ENCODE peak calls at places on chromosomes 2 and 18, in nine cellular contexts. D is brain microvascular endothelial cell, F is esophagus squamous epithelium, H is A549, M is upper lobe of right lung, Y is fibroblast of lung, K is endothelial cell, L is pancreas, T is lower lobe of right lung. N is an unnamed sample.

GRCh38 chr2:317501-318424 is 29.9 kb upstream of the ALKAL2 start:
- DNase-seq in F (no peak), H (no peak), T (no peak), M (no peak), D (peak), Y (peak), K (no peak), L (no peak), N (no peak)

GRCh38 chr2:72887032-72887835 is at the start of gene SPR:
- DNase-seq in K (peak), T (peak), F (no peak), L (peak), H (peak), D (peak), Y (peak), M (peak), N (peak)

GRCh38 chr2:189134485-189134884 is 45.1 kb downstream of the COL5A2 start:
- DNase-seq in F (no peak), K (no peak), D (no peak), T (no peak), Y (no peak), L (no peak), M (no peak), H (no peak), N (no peak)

GRCh38 chr2:240239325-240239724 is 98.9 kb upstream of the OTOS start:
- DNase-seq in D (no peak), L (no peak), T (no peak), Y (no peak), F (no peak), K (no peak), M (no peak), H (no peak), N (no peak)

GRCh38 chr2:239277401-239278085 is 123.3 kb downstream of the HDAC4 start:
- DNase-seq in M (peak), T (no peak), L (no peak), D (no peak), Y (no peak), K (no peak), F (no peak), H (no peak), N (no peak)

GRCh38 chr2:11748018-11748860 is 1.8 kb downstream of the LPIN1 start:
- DNase-seq in L (no peak), T (no peak), D (no peak), F (no peak), M (no peak), Y (no peak), H (no peak), K (no peak), N (no peak)

GRCh38 chr2:45944075-45944474 is 292.6 kb downstream of the PRKCE start:
- DNase-seq in D (peak), L (no peak), T (no peak), K (no peak), M (no peak), F (no peak), H (no peak), Y (peak), N (peak)

GRCh38 chr18:50192903-50193795 is 1.8 kb downstream of the MYO5B start:
- DNase-seq in M (no peak), L (peak), F (no peak), Y (no peak), H (no peak), K (no peak), D (no peak), T (peak), N (no peak)

DNA sequence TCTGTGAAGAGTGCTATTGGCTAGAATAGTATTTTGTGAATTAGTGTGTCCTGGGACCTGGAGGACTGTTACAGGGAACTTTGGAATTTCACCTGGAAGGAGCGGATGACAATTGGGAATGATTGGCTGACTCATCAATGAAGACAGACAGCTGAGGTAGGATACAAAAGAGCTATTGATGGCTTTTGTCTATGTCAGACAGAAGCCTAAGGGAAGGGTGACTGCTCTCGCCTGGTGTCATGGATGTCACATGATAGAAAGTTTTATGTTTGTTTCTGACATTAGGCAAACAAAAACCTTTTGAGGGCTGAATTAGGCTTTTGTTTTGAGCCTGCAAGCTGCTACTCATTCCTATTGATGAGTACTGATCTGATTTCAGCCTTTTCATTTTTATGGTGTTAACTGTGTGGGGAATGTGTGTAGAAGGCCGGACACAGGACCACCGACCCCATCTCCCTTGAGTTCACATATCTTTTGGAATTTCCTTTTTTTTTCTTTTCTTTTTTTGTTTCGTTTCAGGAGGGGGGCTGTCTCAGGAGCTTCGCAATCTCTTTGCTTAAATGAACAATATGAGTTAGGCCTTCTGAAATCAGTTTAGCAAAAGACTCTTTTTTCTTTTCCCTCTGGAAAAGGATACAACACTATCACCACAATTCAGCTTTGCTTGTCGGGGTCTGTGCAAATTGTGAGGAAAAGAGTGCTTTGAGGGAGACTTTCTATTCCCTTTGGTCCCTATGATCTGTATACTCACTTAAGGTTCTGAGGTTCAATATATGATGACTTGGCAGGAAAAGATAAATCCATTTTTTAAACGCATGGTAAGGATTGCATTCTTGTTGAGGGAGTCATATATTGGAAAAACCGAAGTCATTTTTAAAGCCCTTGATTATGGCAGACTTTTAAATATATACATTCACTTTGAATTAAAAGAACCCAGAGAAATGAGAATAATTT is 207.9 kb upstream of the FIGN start:
- DNase-seq in T (no peak), K (no peak), F (no peak), D (no peak), H (no peak), M (no peak), L (no peak), Y (no peak), N (no peak)
- TF ChIP-seq CTCF in T (no peak), K (no peak), F (no peak), D (no peak), H (no peak), M (no peak), L (no peak), Y (no peak), N (no peak)

GRCh38 chr2:3771576-3771975 is 68.2 kb downstream of the DCDC2C start:
- DNase-seq in K (no peak), H (no peak), T (no peak), F (no peak), D (no peak), Y (no peak), L (no peak), M (no peak), N (no peak)

GRCh38 chr2:3770724-3771415 is 67.5 kb downstream of the DCDC2C start:
- DNase-seq in F (no peak), Y (no peak), M (no peak), D (no peak), L (no peak), T (no peak), H (no peak), K (no peak), N (no peak)

GRCh38 chr2:3766824-3767223 is 63.4 kb downstream of the DCDC2C start:
- DNase-seq in D (no peak), T (no peak), L (no peak), Y (no peak), F (no peak), K (no peak), M (no peak), H (no peak), N (no peak)

GRCh38 chr2:3768960-3769765 is 65.8 kb downstream of the DCDC2C start:
- DNase-seq in H (no peak), M (no peak), F (no peak), L (no peak), D (no peak), Y (no peak), K (no peak), T (no peak), N (no peak)

DNA sequence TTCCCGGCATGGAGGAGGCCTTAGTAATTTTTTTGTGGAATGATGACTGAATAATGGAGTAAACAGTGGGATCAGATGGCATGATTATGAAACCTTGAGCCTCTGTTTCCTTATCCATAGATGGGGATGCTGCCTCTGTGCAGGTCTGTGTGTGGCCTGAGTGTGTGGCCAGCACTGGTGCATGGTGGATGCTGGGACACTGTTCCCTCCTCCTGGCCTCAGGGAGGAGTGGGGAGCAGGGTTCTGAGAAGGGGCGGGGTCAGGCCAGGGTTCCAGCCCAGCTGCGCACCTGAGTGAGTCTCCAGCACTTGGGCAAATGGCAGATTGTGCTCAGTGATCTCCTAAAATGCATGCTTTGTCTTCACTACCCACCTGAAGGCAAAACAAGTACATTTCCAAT is 66.4 kb downstream of the DCDC2C start:
- DNase-seq in L (no peak), M (no peak), K (no peak), T (no peak), D (no peak), H (no peak), F (no peak), Y (no peak), N (no peak)
- TF ChIP-seq CTCF in L (no peak), M (no peak), K (no peak), T (no peak), D (no peak), H (no peak), F (no peak), Y (no peak), N (no peak)

GRCh38 chr18:35161934-35162333 is 78.9 kb upstream of the ZNF397 start:
- DNase-seq in L (no peak), M (no peak), H (no peak), D (no peak), F (no peak), Y (no peak), T (no peak), K (no peak), N (no peak)

GRCh38 chr18:35162995-35163394 is 77.8 kb upstream of the ZNF397 start:
- DNase-seq in H (no peak), T (no peak), F (no peak), Y (no peak), M (no peak), L (no peak), D (no peak), K (no peak), N (no peak)

GRCh38 chr18:35159782-35160181 is 81.1 kb upstream of the ZNF397 start:
- DNase-seq in T (no peak), D (peak), H (no peak), Y (no peak), L (no peak), F (no peak), K (no peak), M (no peak), N (no peak)

GRCh38 chr18:35155403-35156117 is 85.3 kb upstream of the ZNF397 start:
- DNase-seq in M (no peak), Y (peak), F (no peak), D (no peak), T (no peak), K (no peak), L (peak), H (no peak), N (no peak)

DNA sequence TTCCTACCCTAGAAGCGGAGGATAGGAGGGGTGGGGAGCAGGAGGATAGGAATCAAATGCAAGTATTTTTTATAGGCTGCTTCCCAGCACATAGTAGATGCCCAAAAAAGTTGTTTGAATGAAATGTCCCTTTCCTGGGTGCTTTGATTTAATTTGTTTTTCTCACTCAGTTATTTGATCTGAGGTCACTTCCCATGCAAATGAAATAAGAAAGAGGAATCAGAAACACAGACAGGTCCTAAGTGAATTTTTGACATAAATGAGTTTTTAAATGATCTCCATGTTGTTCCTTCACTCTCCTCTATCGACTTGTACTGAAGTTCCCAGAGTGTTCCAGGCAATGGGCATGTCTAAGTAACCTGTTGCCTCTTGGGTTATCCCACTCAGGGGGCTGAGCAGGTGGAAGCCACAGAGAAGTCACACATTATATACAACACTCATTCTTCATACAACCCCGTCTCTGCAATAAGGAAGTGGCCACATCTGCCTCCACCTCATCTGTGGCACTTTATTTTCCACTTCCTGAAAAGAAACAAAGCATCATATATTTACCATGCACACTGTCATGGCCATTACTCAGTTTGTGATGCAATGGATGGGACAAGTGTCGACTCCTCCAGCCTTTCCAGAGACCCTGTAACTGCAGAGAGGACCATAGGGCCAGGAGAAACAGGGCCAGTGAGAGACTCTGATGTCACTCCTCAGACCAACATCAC is 81.9 kb upstream of the ZNF397 start:
- DNase-seq in T (no peak), M (no peak), F (no peak), D (no peak), H (no peak), L (no peak), K (no peak), Y (no peak), N (no peak)
- TF ChIP-seq CTCF in T (no peak), M (no peak), F (no peak), D (no peak), H (no peak), L (no peak), K (no peak), Y (no peak), N (no peak)

DNA sequence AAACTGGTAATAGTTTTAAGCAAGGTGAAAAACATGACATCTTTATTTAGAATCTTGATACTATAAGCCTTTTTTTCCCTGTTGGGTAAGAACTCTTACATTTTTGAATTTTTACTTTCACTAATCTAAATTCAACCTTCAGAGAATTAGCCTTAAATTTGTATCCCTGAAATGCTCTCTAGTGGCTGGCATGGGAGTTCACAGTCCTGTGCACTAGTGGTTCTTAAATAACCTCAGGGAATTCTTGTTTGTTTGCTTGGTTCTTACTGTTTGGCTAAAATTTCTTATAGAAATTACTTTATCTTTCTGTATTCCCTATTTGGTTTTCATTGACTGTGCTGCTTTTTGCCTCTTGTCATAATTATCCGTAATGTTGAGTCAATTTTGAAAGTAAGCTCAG is 391.2 kb upstream of the FIGN start:
- DNase-seq in F (no peak), L (no peak), T (no peak), D (no peak), Y (peak), H (peak), K (no peak), M (no peak), N (no peak)
- TF ChIP-seq CTCF in F (no peak), L (no peak), T (peak), D (peak), Y (peak), H (peak), K (no peak), M (peak), N (no peak)

N was measured in HFFc6.